ENCODE peak calls at places on chromosomes 5 and 9, in seven cellular contexts. D, F, G, I, H, U and P are unnamed samples.

GRCh38 chr5:133778636-133779035 is 166.3 kb upstream of the FSTL4 start:
- DNase-seq in D (no peak), F (no peak), G (no peak), I (no peak), H (no peak), U (no peak), P (no peak)

GRCh38 chr5:92401492-92401891 is 1018.4 kb upstream of the ARRDC3 start:
- DNase-seq in D (no peak), F (no peak), G (no peak), I (no peak), H (no peak), U (peak; percentile 24), P (no peak)

GRCh38 chr5:121704291-121704690 is 147.4 kb upstream of the FTMT start:
- DNase-seq in D (no peak), F (no peak), G (no peak), I (no peak), H (no peak), U (no peak), P (no peak)

GRCh38 chr5:96733771-96734498 is 71.8 kb downstream of the CAST start:
- DNase-seq in D (no peak), F (no peak), G (no peak), I (no peak), H (no peak), U (no peak), P (no peak)

GRCh38 chr9:87570000-87570834 is 72.5 kb downstream of the DAPK1 start:
- DNase-seq in D (no peak), F (no peak), G (no peak), I (no peak), H (no peak), U (no peak), P (no peak)

GRCh38 chr9:72476617-72477375 is 44.6 kb upstream of the TMC1 start:
- DNase-seq in D (no peak), F (peak; percentile 40), G (no peak), I (no peak), H (no peak), U (peak; percentile 54), P (no peak)

GRCh38 chr5:159310492-159310891 is 19.8 kb downstream of the IL12B start:
- DNase-seq in D (no peak), F (peak; percentile 55), G (no peak), I (no peak), H (peak; percentile 78), U (peak; percentile 13), P (no peak)

GRCh38 chr5:145483211-145483610 is 351.9 kb downstream of the PRELID2 start:
- DNase-seq in D (no peak), F (no peak), G (no peak), I (no peak), H (no peak), U (peak; percentile 76), P (no peak)

GRCh38 chr5:109561447-109561846 is 128.3 kb upstream of the MAN2A1 start:
- DNase-seq in D (no peak), F (no peak), G (no peak), I (no peak), H (no peak), U (no peak), P (no peak)

GRCh38 chr5:66306844-66307315 is 162.8 kb downstream of the SREK1 start:
- DNase-seq in D (no peak), F (no peak), G (no peak), I (peak; percentile 18), H (no peak), U (no peak), P (no peak)

GRCh38 chr9:95497772-95498171 is 19.0 kb downstream of the PTCH1 start:
- DNase-seq in D (no peak), F (no peak), G (no peak), I (no peak), H (no peak), U (no peak), P (no peak)

GRCh38 chr9:87602933-87603643 is 105.4 kb downstream of the DAPK1 start:
- DNase-seq in D (no peak), F (no peak), G (no peak), I (no peak), H (no peak), U (no peak), P (no peak)

GRCh38 chr9:111966324-111966723 is 69.7 kb downstream of the UGCG start:
- DNase-seq in D (no peak), F (no peak), G (no peak), I (no peak), H (no peak), U (no peak), P (no peak)

GRCh38 chr9:137550958-137551655 is 572 bp upstream of the MRPL41 start:
- DNase-seq in D (no peak), F (no peak), G (no peak), I (no peak), H (peak; percentile 87), U (no peak), P (no peak)

GRCh38 chr5:175797521-175798038 is 73.8 kb upstream of the CPLX2 start:
- DNase-seq in D (no peak), F (no peak), G (no peak), I (peak; percentile 43), H (no peak), U (no peak), P (peak; percentile 87)

GRCh38 chr9:72280913-72281500 is 84.0 kb downstream of the ZFAND5 start:
- DNase-seq in D (peak; percentile 61), F (peak; percentile 76), G (peak; percentile 62), I (peak; percentile 86), H (peak; percentile 77), U (peak; percentile 40), P (peak; percentile 58)

GRCh38 chr5:82348749-82349148 is 70.6 kb upstream of the RPS23 start:
- DNase-seq in D (no peak), F (no peak), G (peak; percentile 24), I (peak; percentile 27), H (no peak), U (no peak), P (no peak)

GRCh38 chr5:54905246-54905770 is 80.1 kb downstream of the ESM1 start:
- DNase-seq in D (no peak), F (no peak), G (no peak), I (no peak), H (no peak), U (no peak), P (no peak)

GRCh38 chr5:172574845-172575170 is 66.3 kb upstream of the NEURL1B start:
- DNase-seq in D (no peak), F (no peak), G (no peak), I (no peak), H (no peak), U (no peak), P (no peak)

DNA sequence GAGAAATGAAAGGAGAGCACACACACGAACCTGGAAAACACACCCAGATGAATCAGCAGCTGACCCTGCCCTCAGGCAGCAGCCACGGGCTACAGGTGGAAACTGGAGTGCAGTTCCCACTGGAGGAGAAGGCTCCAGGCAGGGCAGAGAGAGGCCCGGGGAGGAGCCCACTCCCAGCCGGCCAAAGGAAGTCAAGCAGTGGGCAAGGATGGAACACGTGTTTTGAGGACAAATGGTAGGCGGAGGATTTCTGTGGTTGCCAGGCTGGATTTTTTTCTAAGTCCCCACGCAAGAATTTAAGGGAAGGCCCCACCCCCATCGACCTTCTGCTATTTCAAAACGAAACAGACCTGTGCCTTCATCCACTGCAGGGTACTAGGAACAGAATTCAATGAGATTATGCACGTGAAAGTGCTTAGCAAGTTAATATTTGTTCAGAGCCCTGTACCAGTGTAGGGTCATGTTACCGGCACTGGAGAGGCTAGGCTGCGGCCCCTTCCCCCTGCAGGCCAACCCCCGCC is 6.8 kb downstream of the EPB41L4B start:
- DNase-seq in D (no peak), F (peak; percentile 42), G (no peak), I (no peak), H (peak; percentile 53), U (no peak), P (no peak)
- H3K4me3 ChIP-seq in D (no peak overlapping the region), F (no peak overlapping the region), G (no peak overlapping the region), I (no peak overlapping the region), H (no peak overlapping the region), U (no peak overlapping the region), P (no peak overlapping the region)

DNA sequence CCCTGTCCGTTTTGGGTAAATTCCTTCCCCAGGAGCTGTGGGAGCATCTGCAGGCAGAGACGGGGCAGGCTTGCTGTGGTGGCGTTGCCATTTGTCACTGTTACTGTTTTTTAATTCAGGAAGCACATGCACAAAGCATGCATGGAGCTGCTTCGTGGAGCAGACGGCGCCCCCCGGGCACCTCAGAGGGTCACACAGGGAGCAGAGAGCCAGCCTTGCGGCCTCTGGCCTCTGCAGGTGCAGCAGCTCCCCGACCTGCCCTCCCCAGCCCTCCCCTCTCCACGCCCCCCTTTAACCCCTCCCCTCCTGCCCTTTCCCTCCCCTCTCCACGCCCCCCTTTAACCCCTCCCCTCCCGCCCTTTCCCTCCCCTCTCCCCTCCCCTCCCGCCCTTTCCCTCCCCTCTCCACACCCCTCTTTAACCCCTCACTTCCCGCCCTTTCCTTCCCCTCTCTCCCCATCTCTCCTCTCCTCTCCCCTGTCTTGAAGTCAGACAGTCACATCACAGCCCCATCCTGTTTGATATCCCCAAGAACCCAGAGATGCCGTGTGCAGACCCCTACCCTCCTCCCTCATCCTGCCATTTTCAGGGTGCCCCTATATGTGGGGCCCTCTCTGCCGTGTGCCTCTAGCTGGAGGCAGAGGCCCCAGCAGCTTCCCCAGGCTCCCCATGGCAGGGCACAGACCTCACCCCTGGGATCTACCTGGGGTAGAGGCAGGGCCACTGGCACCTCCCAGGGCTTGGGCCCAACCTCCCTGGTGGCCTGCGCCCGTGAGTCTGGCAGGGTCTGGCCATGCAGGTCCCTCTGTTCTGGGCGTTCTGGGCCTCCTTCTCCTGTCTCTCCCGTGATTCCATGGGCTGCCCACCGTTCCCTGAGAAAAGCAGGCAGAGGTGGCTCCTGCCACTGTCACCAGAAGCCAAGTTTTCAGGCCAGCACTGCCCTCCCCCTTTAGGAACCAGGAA is 29.6 kb upstream of the UBAC1 start:
- DNase-seq in D (no peak), F (peak; percentile 41), G (peak; percentile 48), I (no peak), H (no peak), U (no peak), P (peak; percentile 80)
- H3K4me3 ChIP-seq in D (no peak overlapping the region), F (no peak overlapping the region), G (no peak overlapping the region), I (no peak overlapping the region), H (peak overlapping the region; percentile 33), U (no peak overlapping the region), P (peak overlapping the region; percentile 30)

GRCh38 chr5:123344819-123345426 is 78.3 kb downstream of the CEP120 start:
- DNase-seq in D (peak; percentile 28), F (no peak), G (no peak), I (peak; percentile 38), H (no peak), U (peak; percentile 31), P (no peak)
- H3K4me3 ChIP-seq in D (no peak overlapping the region), F (no peak overlapping the region), G (no peak overlapping the region), I (no peak overlapping the region), H (no peak overlapping the region), U (no peak overlapping the region), P (no peak overlapping the region)

DNA sequence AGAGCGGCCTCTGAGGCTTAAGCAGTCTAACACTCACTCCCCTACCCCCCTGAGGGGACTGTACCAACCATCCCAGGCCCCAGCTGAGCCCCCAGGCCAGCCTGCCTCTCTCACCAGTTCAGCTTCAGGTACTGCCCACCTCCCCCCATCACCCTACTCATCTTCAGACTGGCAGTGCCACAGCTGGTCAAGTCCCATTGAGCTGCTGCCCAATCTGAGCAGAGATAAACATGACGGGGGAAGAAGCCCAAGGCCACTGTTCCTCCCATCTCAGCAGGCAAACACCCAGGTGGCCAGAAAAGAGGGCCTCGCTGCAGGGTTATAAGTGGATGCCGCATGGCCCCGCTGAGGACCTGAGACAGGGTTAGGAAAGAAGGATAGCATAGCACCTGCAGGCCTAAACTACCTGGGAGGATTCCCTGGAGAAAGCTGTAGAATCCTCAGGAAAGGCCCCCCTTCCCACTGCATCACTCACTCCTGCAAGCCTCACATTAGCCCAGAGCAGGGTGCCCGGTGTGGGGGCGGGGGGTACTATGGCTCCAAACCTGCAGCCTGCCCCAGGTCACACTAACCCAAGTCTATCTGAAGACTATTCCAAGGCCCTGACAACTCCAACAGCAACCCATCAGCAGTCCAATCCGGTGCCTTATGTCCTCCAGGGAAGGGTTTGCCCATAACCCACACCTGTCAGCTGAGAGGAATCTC is 3.6 kb downstream of the B4GALT1 start:
- DNase-seq in D (no peak), F (no peak), G (no peak), I (peak; percentile 63), H (no peak), U (no peak), P (no peak)
- H3K4me3 ChIP-seq in D (no peak overlapping the region), F (peak overlapping the region; percentile 79), G (peak overlapping the region; percentile 97), I (peak overlapping the region; percentile 97), H (peak overlapping the region; percentile 86), U (no peak overlapping the region), P (no peak overlapping the region)